ENCODE peak calls at places on chromosomes 13 and 19, in five cellular contexts. H is H1, D is suprapubic skin, V is upper lobe of left lung, E is HCT116. A is an unnamed sample.

GRCh38 chr13:40221460-40222201 is 444.8 kb downstream of the FOXO1 start:
- DNase-seq in H (no peak), D (no peak), V (peak; percentile 37), E (no peak), A (no peak)

GRCh38 chr13:61777902-61778301 is 362.3 kb upstream of the PCDH20 start:
- DNase-seq in H (no peak), D (no peak), V (no peak), E (no peak), A (no peak)

GRCh38 chr19:747432-748273 is 3.3 kb upstream of the MISP start:
- DNase-seq in H (no peak), D (no peak), V (no peak), E (no peak), A (no peak)

GRCh38 chr13:51760592-51760991 is 43.4 kb downstream of the DHRS12 start:
- DNase-seq in H (no peak), D (no peak), V (no peak), E (no peak), A (no peak)

GRCh38 chr13:113785051-113786010 is 26.3 kb downstream of the TMEM255B start:
- DNase-seq in H (no peak), D (no peak), V (no peak), E (peak; percentile 48), A (peak; percentile 39)

GRCh38 chr19:55156202-55157063 is 1.1 kb downstream of the TNNI3 start:
- DNase-seq in H (peak; percentile 99), D (peak; percentile 65), V (peak; percentile 55), E (peak; percentile 89), A (no peak)

GRCh38 chr19:49916839-49917733 is 11.9 kb upstream of the ATF5 start:
- DNase-seq in H (no peak), D (no peak), V (no peak), E (no peak), A (no peak)

GRCh38 chr19:1487576-1488281 is 2.4 kb downstream of the PCSK4 start:
- DNase-seq in H (no peak), D (no peak), V (no peak), E (no peak), A (peak; percentile 78)

GRCh38 chr19:39828015-39828633 is 5.8 kb downstream of the DYRK1B start:
- DNase-seq in H (no peak), D (no peak), V (no peak), E (no peak), A (peak; percentile 84)

GRCh38 chr13:24142453-24142852 is 18.1 kb upstream of the SPATA13 start:
- DNase-seq in H (no peak), D (no peak), V (no peak), E (no peak), A (no peak)

GRCh38 chr19:28406237-28406596 is 806.7 kb downstream of the UQCRFS1 start:
- DNase-seq in H (no peak), D (no peak), V (no peak), E (no peak), A (no peak)

GRCh38 chr19:29678484-29679106 is 13.3 kb downstream of the PLEKHF1 start:
- DNase-seq in H (no peak), D (peak; percentile 75), V (no peak), E (no peak), A (peak; percentile 74)

GRCh38 chr19:54074851-54075250 is 6.3 kb downstream of the TARM1 start:
- DNase-seq in H (no peak), D (no peak), V (no peak), E (no peak), A (no peak)

GRCh38 chr13:33639640-33640080 is 178.3 kb upstream of the RFC3 start:
- DNase-seq in H (no peak), D (no peak), V (no peak), E (no peak), A (no peak)

GRCh38 chr19:31554360-31554759 is 205.1 kb upstream of the TSHZ3 start:
- DNase-seq in H (no peak), D (no peak), V (no peak), E (no peak), A (no peak)

GRCh38 chr19:31553112-31553843 is 204.0 kb upstream of the TSHZ3 start:
- DNase-seq in H (no peak), D (no peak), V (no peak), E (no peak), A (no peak)

GRCh38 chr19:31553844-31554215 is 204.6 kb upstream of the TSHZ3 start:
- DNase-seq in H (no peak), D (no peak), V (no peak), E (no peak), A (no peak)

GRCh38 chr19:31559494-31559893 is 210.3 kb upstream of the TSHZ3 start:
- DNase-seq in H (no peak), D (no peak), V (no peak), E (no peak), A (no peak)

DNA sequence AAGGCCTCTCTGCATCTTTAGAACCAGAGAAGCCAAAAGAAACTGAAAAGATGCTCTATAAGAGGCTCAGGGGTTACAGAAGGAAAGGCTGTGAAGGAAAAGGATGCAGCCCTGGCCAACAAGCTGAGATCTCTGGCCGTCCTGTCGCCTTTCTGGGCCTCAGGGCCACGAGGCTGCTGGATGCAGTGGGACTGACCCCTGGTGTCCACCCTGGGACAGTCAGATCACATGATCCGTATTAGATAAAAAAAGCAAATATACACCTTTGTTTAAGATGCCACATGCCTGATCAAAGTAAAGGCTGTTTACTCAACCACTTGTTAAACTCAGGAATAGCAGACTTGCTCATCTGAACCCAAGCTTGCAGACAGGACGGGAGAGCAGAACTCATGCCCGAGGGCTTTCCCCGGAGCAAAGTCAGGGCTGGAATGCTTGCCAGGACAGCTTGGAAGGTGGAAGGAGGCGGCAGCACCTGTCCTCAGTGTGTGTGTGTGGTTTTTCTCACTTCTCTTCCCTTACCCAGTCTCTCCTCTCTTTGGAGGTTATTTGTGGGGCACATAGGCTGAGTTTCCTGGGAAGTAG is 206.5 kb upstream of the TSHZ3 start:
- DNase-seq in H (no peak), D (no peak), V (no peak), E (no peak), A (no peak)
- TF ChIP-seq POLR2AphosphoS5 in H (no peak), D (no peak), V (no peak), E (no peak), A (no peak)

DNA sequence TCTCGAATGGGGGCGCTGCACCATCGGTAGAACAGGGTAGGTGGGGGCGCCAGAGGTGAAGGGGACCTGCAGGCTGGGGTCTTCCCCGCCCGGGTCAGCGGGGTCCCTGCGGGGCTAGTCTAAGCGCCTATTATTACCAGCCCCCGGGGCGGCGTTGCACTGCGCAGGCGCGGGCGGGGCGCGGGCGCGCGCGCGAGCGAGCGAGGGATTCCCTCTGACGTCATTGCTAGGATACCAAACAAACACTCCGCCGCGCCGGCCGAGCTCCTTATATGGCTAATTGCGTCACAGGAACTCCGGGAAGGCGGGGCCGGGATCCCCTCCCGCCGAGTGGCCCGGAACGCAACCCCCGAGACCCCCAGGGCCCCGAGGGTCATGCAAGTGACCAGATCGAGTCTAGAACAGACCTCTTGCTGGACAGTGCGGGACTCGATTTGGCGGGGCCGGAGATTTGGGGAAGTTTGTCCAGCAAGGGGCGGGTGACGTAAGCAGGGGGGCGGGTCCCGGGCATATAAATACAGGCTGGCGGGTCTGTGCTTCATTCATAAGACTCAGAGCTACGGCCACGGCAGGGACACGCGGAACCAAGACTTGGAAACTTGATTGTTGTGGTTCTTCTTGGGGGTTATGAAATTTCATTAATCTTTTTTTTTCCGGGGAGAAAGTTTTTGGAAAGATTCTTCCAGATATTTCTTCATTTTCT is at the start of gene FOSB:
- DNase-seq in H (peak; percentile 96), D (peak; percentile 98), V (peak; percentile 93), E (peak; percentile 91), A (peak; percentile 97)
- TF ChIP-seq CTCF in H (no peak), D (no peak), V (peak; percentile 7), E (peak; percentile 19), A (no peak)

GRCh38 chr19:12400618-12401502 is at the start of gene ZNF799:
- DNase-seq in H (peak; percentile 88), D (peak; percentile 99), V (peak; percentile 99), E (peak; percentile 94), A (peak; percentile 98)
- TF ChIP-seq POLR2AphosphoS5 in H (no peak), D (no peak), V (peak; percentile 56), E (peak; percentile 64), A (peak; percentile 84)

GRCh38 chr19:42250666-42251531 is 4.0 kb downstream of the ERF start:
- DNase-seq in H (no peak), D (peak; percentile 64), V (no peak), E (no peak), A (peak; percentile 82)

GRCh38 chr19:42253245-42254082 is 1.5 kb downstream of the ERF start:
- DNase-seq in H (peak; percentile 81), D (peak; percentile 89), V (peak; percentile 71), E (no peak), A (peak; percentile 94)

GRCh38 chr19:42251572-42251990 is 3.3 kb downstream of the ERF start:
- DNase-seq in H (no peak), D (no peak), V (no peak), E (no peak), A (no peak)

GRCh38 chr19:42254083-42254849 is 662 bp downstream of the ERF start:
- DNase-seq in H (peak; percentile 83), D (peak; percentile 88), V (peak; percentile 83), E (no peak), A (peak; percentile 95)

GRCh38 chr19:42252365-42253244 is 2.3 kb downstream of the ERF start:
- DNase-seq in H (no peak), D (peak; percentile 84), V (peak; percentile 60), E (no peak), A (peak; percentile 81)
- TF ChIP-seq CTCF in H (no peak), D (no peak), V (no peak), E (no peak), A (no peak)

GRCh38 chr19:17468302-17469091 is 1.8 kb upstream of the SLC27A1 start:
- DNase-seq in H (no peak), D (no peak), V (peak; percentile 86), E (no peak), A (peak; percentile 76)
- TF ChIP-seq POLR2AphosphoS5 in H (no peak), D (no peak), V (no peak), E (no peak), A (no peak)

GRCh38 chr13:37679043-37679442 is 80.5 kb upstream of the POSTN start:
- DNase-seq in H (no peak), D (no peak), V (no peak), E (no peak), A (no peak)
- TF ChIP-seq CTCF in H (no peak), D (no peak), V (no peak), E (no peak), A (no peak)